ENCODE peak calls at places on chromosomes 1 and 21, in five cellular contexts. S, C, M, Q and V are unnamed samples.

GRCh38 chr1:43453442-43454269 is at the start of gene HYI:
- DNase-seq in S (peak), Q (peak), M (peak), C (peak), V (peak)

GRCh38 chr1:159921251-159921650 is 4.1 kb downstream of the TAGLN2 start:
- DNase-seq in S (no peak), Q (no peak), C (no peak), M (no peak), V (no peak)

GRCh38 chr1:86259390-86259789 is 102.8 kb upstream of the COL24A1 start:
- DNase-seq in S (no peak), C (peak), Q (no peak), M (no peak), V (no peak)

GRCh38 chr1:8687053-8687452 is 130.4 kb downstream of the RERE start:
- DNase-seq in C (no peak), S (no peak), M (no peak), Q (peak), V (no peak)

GRCh38 chr21:46245213-46245915 is 16.8 kb upstream of the LSS start:
- DNase-seq in Q (no peak), C (no peak), S (no peak), M (no peak), V (no peak)

GRCh38 chr1:18786149-18786548 is 73.3 kb downstream of the TAS1R2 start:
- DNase-seq in M (no peak), S (no peak), Q (no peak), C (no peak), V (no peak)

GRCh38 chr1:234727018-234727757 is 117.2 kb upstream of the IRF2BP2 start:
- DNase-seq in M (no peak), Q (no peak), S (no peak), C (no peak), V (no peak)

GRCh38 chr1:93576346-93576745 is 105.3 kb downstream of the BCAR3 start:
- DNase-seq in M (no peak), Q (peak), S (no peak), C (no peak), V (peak)

GRCh38 chr1:32291145-32291707 is 657 bp upstream of the HDAC1 start:
- DNase-seq in C (peak), M (no peak), Q (no peak), S (no peak), V (no peak)

GRCh38 chr1:35466120-35466519 is 91.1 kb downstream of the KIAA0319L start:
- DNase-seq in S (no peak), M (no peak), C (no peak), Q (no peak), V (no peak)

GRCh38 chr1:39727221-39727931 is 11.3 kb upstream of the PPIE start:
- DNase-seq in Q (no peak), C (no peak), M (no peak), S (no peak), V (no peak)

GRCh38 chr21:22691643-22692042 is 1693.4 kb downstream of the NCAM2 start:
- DNase-seq in Q (no peak), S (no peak), C (no peak), M (no peak), V (no peak)

GRCh38 chr1:192539450-192540132 is 36.0 kb upstream of the RGS1 start:
- DNase-seq in S (no peak), M (peak), Q (peak), C (peak), V (no peak)

GRCh38 chr1:175792126-175792525 is 48.7 kb upstream of the TNR start:
- DNase-seq in M (no peak), C (no peak), S (no peak), Q (no peak), V (no peak)

GRCh38 chr1:118947790-118948189 is 40.4 kb downstream of the TBX15 start:
- DNase-seq in Q (no peak), C (peak), M (no peak), S (no peak), V (no peak)

GRCh38 chr21:14448784-14449183 is 65.8 kb upstream of the HSPA13 start:
- DNase-seq in Q (no peak), C (no peak), S (no peak), M (no peak), V (no peak)

GRCh38 chr1:154386643-154387352 is 18.3 kb upstream of the IL6R start:
- DNase-seq in S (no peak), M (no peak), Q (no peak), C (no peak), V (peak)

GRCh38 chr1:201385299-201385891 is 7.9 kb upstream of the TNNT2 start:
- DNase-seq in M (no peak), S (peak), Q (no peak), C (no peak), V (no peak)